ENCODE peak calls at places on chromosomes 5 and 9, in seven cellular contexts. N, Q, Z, O, G, K and J are unnamed samples.

GRCh38 chr5:10409504-10409903 is 32.2 kb upstream of the ROPN1L start:
- DNase-seq in N (no peak), Z (no peak), K (no peak), Q (no peak), G (no peak), O (no peak), J (no peak)

GRCh38 chr5:181118369-181118768 is 12.6 kb downstream of the OR2V1 start:
- DNase-seq in G (no peak), K (no peak), N (no peak), Z (no peak), Q (no peak), O (no peak), J (no peak)

GRCh38 chr5:178318382-178318781 is 85.8 kb upstream of the PHYKPL start:
- DNase-seq in N (no peak), O (no peak), K (no peak), Z (no peak), G (no peak), Q (peak), J (no peak)

GRCh38 chr9:137163805-137164204 is 6.0 kb downstream of the LRRC26 start:
- DNase-seq in Z (no peak), K (no peak), O (no peak), N (no peak), Q (no peak), G (no peak), J (no peak)

GRCh38 chr5:15571081-15571480 is 71.1 kb downstream of the FBXL7 start:
- DNase-seq in G (no peak), Z (no peak), Q (no peak), K (no peak), N (no peak), O (no peak), J (no peak)

GRCh38 chr5:91058575-91058974 is 324.5 kb downstream of the ARRDC3 start:
- DNase-seq in K (no peak), O (no peak), Z (no peak), Q (no peak), G (no peak), N (no peak), J (no peak)

GRCh38 chr9:16309350-16310271 is 560.9 kb downstream of the BNC2 start:
- DNase-seq in Q (peak), N (no peak), O (no peak), Z (no peak), G (no peak), K (no peak), J (no peak)

GRCh38 chr9:83208065-83208850 is 145.3 kb upstream of the RASEF start:
- DNase-seq in N (no peak), Z (no peak), G (no peak), K (no peak), O (no peak), Q (no peak), J (peak)

GRCh38 chr9:134214395-134214765 is 50.0 kb upstream of the RNU6ATAC start:
- DNase-seq in O (no peak), G (no peak), Z (no peak), N (no peak), K (no peak), Q (no peak), J (no peak)

GRCh38 chr9:25226901-25227686 is 451.1 kb downstream of the TUSC1 start:
- DNase-seq in G (no peak), Q (no peak), N (no peak), K (no peak), Z (no peak), O (no peak), J (no peak)

GRCh38 chr5:79935992-79936643 is 54.9 kb downstream of the MTX3 start:
- DNase-seq in Z (no peak), G (no peak), N (no peak), O (no peak), Q (no peak), K (no peak), J (no peak)

GRCh38 chr5:54803381-54804025 is 181.9 kb downstream of the ESM1 start:
- DNase-seq in N (no peak), O (no peak), G (no peak), Z (no peak), K (no peak), Q (no peak), J (peak)

GRCh38 chr9:120921751-120922181 is 4.8 kb downstream of the TRAF1 start:
- DNase-seq in K (peak), N (no peak), G (no peak), Z (no peak), Q (peak), O (no peak), J (no peak)

GRCh38 chr5:152164860-152165259 is 240.2 kb upstream of the GLRA1 start:
- DNase-seq in N (no peak), Z (no peak), Q (no peak), G (no peak), K (no peak), O (no peak), J (no peak)

GRCh38 chr5:174412941-174413340 is 311.4 kb upstream of the MSX2 start:
- DNase-seq in Z (no peak), N (no peak), O (no peak), K (no peak), G (peak), Q (no peak), J (peak)

GRCh38 chr5:106600803-106601202 is 1069.9 kb downstream of the EFNA5 start:
- DNase-seq in Z (no peak), K (peak), G (no peak), Q (no peak), O (no peak), N (no peak), J (no peak)

GRCh38 chr9:136138566-136138965 is 19.9 kb upstream of the TMEM250 start:
- DNase-seq in N (no peak), G (peak), Q (no peak), Z (no peak), K (peak), O (no peak), J (no peak)

GRCh38 chr9:88781500-88782391 is 209.5 kb upstream of the S1PR3 start:
- DNase-seq in G (peak), Z (peak), O (no peak), K (no peak), N (no peak), Q (peak), J (peak)